ENCODE peak calls at places on chromosomes 6 and 20, in ten cellular contexts. One of them, this sample, is unnamed.

GRCh38 chr20:56625837-56626236 is 3.3 kb upstream of the TFAP2C start:
- DNase-seq in left ventricle myocardium superior: no peak
- DNase-seq in CD8-positive, alpha-beta T cell: no peak
- DNase-seq in tibial artery: no peak
- DNase-seq in NCI-H146: no peak
- DNase-seq in activated T-helper 1 cell treated with anti-CD3 and anti-CD28 coated beads, Interleukin-12 subunit alpha, Interleukin-12 subunit beta, Interleukin-2, Interleukin-4 antibody, amounts not matched to agents 30 ng/mL and 10 ng/mL and 1 ng/mL, durations not matched to agents 14 hours and 24 hours and 36 hours: no peak
- DNase-seq in activated B cell treated with CpG ODN at 0.5 μM for 24 hours: no peak
- DNase-seq in HTR-8/SVneo: no peak
- DNase-seq in T-helper 1 cell: no peak
- DNase-seq in astrocyte of the cerebellum: no peak
- DNase-seq in this sample: no peak

GRCh38 chr6:111566873-111567517 is 38.7 kb downstream of the TRAF3IP2 start:
- DNase-seq in left ventricle myocardium superior: no peak
- DNase-seq in CD8-positive, alpha-beta T cell: no peak
- DNase-seq in tibial artery: no peak
- DNase-seq in NCI-H146: peak
- DNase-seq in activated T-helper 1 cell treated with anti-CD3 and anti-CD28 coated beads, Interleukin-12 subunit alpha, Interleukin-12 subunit beta, Interleukin-2, Interleukin-4 antibody, amounts not matched to agents 30 ng/mL and 10 ng/mL and 1 ng/mL, durations not matched to agents 14 hours and 24 hours and 36 hours: no peak
- DNase-seq in activated B cell treated with CpG ODN at 0.5 μM for 24 hours: no peak
- DNase-seq in HTR-8/SVneo: no peak
- DNase-seq in T-helper 1 cell: no peak
- DNase-seq in astrocyte of the cerebellum: no peak
- DNase-seq in this sample: no peak

GRCh38 chr6:43742285-43742684 is 27.7 kb upstream of the VEGFA start:
- DNase-seq in left ventricle myocardium superior: no peak
- DNase-seq in CD8-positive, alpha-beta T cell: no peak
- DNase-seq in tibial artery: no peak
- DNase-seq in NCI-H146: peak
- DNase-seq in activated T-helper 1 cell treated with anti-CD3 and anti-CD28 coated beads, Interleukin-12 subunit alpha, Interleukin-12 subunit beta, Interleukin-2, Interleukin-4 antibody, amounts not matched to agents 30 ng/mL and 10 ng/mL and 1 ng/mL, durations not matched to agents 14 hours and 24 hours and 36 hours: no peak
- DNase-seq in activated B cell treated with CpG ODN at 0.5 μM for 24 hours: peak
- DNase-seq in HTR-8/SVneo: no peak
- DNase-seq in T-helper 1 cell: no peak
- DNase-seq in astrocyte of the cerebellum: no peak
- DNase-seq in this sample: no peak

GRCh38 chr6:38209291-38209865 is 389.9 kb downstream of the ZFAND3 start:
- DNase-seq in left ventricle myocardium superior: no peak
- DNase-seq in CD8-positive, alpha-beta T cell: no peak
- DNase-seq in tibial artery: no peak
- DNase-seq in NCI-H146: no peak
- DNase-seq in activated T-helper 1 cell treated with anti-CD3 and anti-CD28 coated beads, Interleukin-12 subunit alpha, Interleukin-12 subunit beta, Interleukin-2, Interleukin-4 antibody, amounts not matched to agents 30 ng/mL and 10 ng/mL and 1 ng/mL, durations not matched to agents 14 hours and 24 hours and 36 hours: no peak
- DNase-seq in activated B cell treated with CpG ODN at 0.5 μM for 24 hours: no peak
- DNase-seq in HTR-8/SVneo: no peak
- DNase-seq in T-helper 1 cell: no peak
- DNase-seq in astrocyte of the cerebellum: peak
- DNase-seq in this sample: no peak

GRCh38 chr20:37364013-37364926 is 18.3 kb downstream of the SRC start:
- DNase-seq in left ventricle myocardium superior: no peak
- DNase-seq in CD8-positive, alpha-beta T cell: no peak
- DNase-seq in tibial artery: peak
- DNase-seq in NCI-H146: no peak
- DNase-seq in activated T-helper 1 cell treated with anti-CD3 and anti-CD28 coated beads, Interleukin-12 subunit alpha, Interleukin-12 subunit beta, Interleukin-2, Interleukin-4 antibody, amounts not matched to agents 30 ng/mL and 10 ng/mL and 1 ng/mL, durations not matched to agents 14 hours and 24 hours and 36 hours: no peak
- DNase-seq in activated B cell treated with CpG ODN at 0.5 μM for 24 hours: no peak
- DNase-seq in HTR-8/SVneo: no peak
- DNase-seq in T-helper 1 cell: no peak
- DNase-seq in astrocyte of the cerebellum: no peak
- DNase-seq in this sample: no peak

GRCh38 chr6:14159090-14159489 is 41.5 kb downstream of the CD83 start:
- DNase-seq in left ventricle myocardium superior: no peak
- DNase-seq in CD8-positive, alpha-beta T cell: no peak
- DNase-seq in tibial artery: no peak
- DNase-seq in NCI-H146: no peak
- DNase-seq in activated T-helper 1 cell treated with anti-CD3 and anti-CD28 coated beads, Interleukin-12 subunit alpha, Interleukin-12 subunit beta, Interleukin-2, Interleukin-4 antibody, amounts not matched to agents 30 ng/mL and 10 ng/mL and 1 ng/mL, durations not matched to agents 14 hours and 24 hours and 36 hours: no peak
- DNase-seq in activated B cell treated with CpG ODN at 0.5 μM for 24 hours: no peak
- DNase-seq in HTR-8/SVneo: no peak
- DNase-seq in T-helper 1 cell: no peak
- DNase-seq in astrocyte of the cerebellum: no peak
- DNase-seq in this sample: no peak

GRCh38 chr20:54073288-54073687 is 2.9 kb upstream of the BCAS1 start:
- DNase-seq in left ventricle myocardium superior: no peak
- DNase-seq in CD8-positive, alpha-beta T cell: no peak
- DNase-seq in tibial artery: no peak
- DNase-seq in NCI-H146: no peak
- DNase-seq in activated T-helper 1 cell treated with anti-CD3 and anti-CD28 coated beads, Interleukin-12 subunit alpha, Interleukin-12 subunit beta, Interleukin-2, Interleukin-4 antibody, amounts not matched to agents 30 ng/mL and 10 ng/mL and 1 ng/mL, durations not matched to agents 14 hours and 24 hours and 36 hours: no peak
- DNase-seq in activated B cell treated with CpG ODN at 0.5 μM for 24 hours: no peak
- DNase-seq in HTR-8/SVneo: no peak
- DNase-seq in T-helper 1 cell: no peak
- DNase-seq in astrocyte of the cerebellum: no peak
- DNase-seq in this sample: no peak

GRCh38 chr6:53306819-53307347 is 41.9 kb downstream of the ELOVL5 start:
- DNase-seq in left ventricle myocardium superior: no peak
- DNase-seq in CD8-positive, alpha-beta T cell: no peak
- DNase-seq in tibial artery: no peak
- DNase-seq in NCI-H146: no peak
- DNase-seq in activated T-helper 1 cell treated with anti-CD3 and anti-CD28 coated beads, Interleukin-12 subunit alpha, Interleukin-12 subunit beta, Interleukin-2, Interleukin-4 antibody, amounts not matched to agents 30 ng/mL and 10 ng/mL and 1 ng/mL, durations not matched to agents 14 hours and 24 hours and 36 hours: peak
- DNase-seq in activated B cell treated with CpG ODN at 0.5 μM for 24 hours: no peak
- DNase-seq in HTR-8/SVneo: no peak
- DNase-seq in T-helper 1 cell: no peak
- DNase-seq in astrocyte of the cerebellum: no peak
- DNase-seq in this sample: no peak

GRCh38 chr6:3561745-3562144 is 104.9 kb upstream of the SLC22A23 start:
- DNase-seq in left ventricle myocardium superior: no peak
- DNase-seq in CD8-positive, alpha-beta T cell: no peak
- DNase-seq in tibial artery: no peak
- DNase-seq in NCI-H146: peak
- DNase-seq in activated T-helper 1 cell treated with anti-CD3 and anti-CD28 coated beads, Interleukin-12 subunit alpha, Interleukin-12 subunit beta, Interleukin-2, Interleukin-4 antibody, amounts not matched to agents 30 ng/mL and 10 ng/mL and 1 ng/mL, durations not matched to agents 14 hours and 24 hours and 36 hours: no peak
- DNase-seq in activated B cell treated with CpG ODN at 0.5 μM for 24 hours: no peak
- DNase-seq in HTR-8/SVneo: peak
- DNase-seq in T-helper 1 cell: no peak
- DNase-seq in astrocyte of the cerebellum: no peak
- DNase-seq in this sample: no peak